ENCODE peak calls at places on chromosomes 1 and 21, in eight cellular contexts. F, V, A, K, O, L, W and G are unnamed samples.
A peak's percentile ranks its signal among the peaks of the same experiment; 100 is the strongest.

GRCh38 chr1:219492676-219493075 is 120.2 kb downstream of the ZC3H11B start:
- DNase-seq in L (no peak), F (no peak), O (no peak), A (no peak), V (no peak), K (no peak), W (no peak), G (peak; percentile 7)

GRCh38 chr1:19028110-19028509 is 71.6 kb upstream of the IFFO2 start:
- DNase-seq in L (no peak), A (no peak), V (no peak), K (no peak), F (no peak), O (no peak), W (no peak), G (no peak)

GRCh38 chr1:150706091-150706490 is 9.1 kb upstream of the GOLPH3L start:
- DNase-seq in K (no peak), O (no peak), L (no peak), W (no peak), V (no peak), A (no peak), F (no peak), G (no peak)

GRCh38 chr1:232600430-232601258 is 29.3 kb downstream of the SIPA1L2 start:
- DNase-seq in O (no peak), L (no peak), V (no peak), W (no peak), F (no peak), K (no peak), A (peak; percentile 16), G (no peak)

GRCh38 chr1:224498574-224499170 is 64.1 kb upstream of the WDR26 start:
- DNase-seq in K (peak; percentile 60), W (no peak), O (no peak), V (peak; percentile 44), A (no peak), L (no peak), F (peak; percentile 58), G (no peak)

GRCh38 chr1:182286761-182287160 is 104.8 kb downstream of the GLUL start:
- DNase-seq in F (no peak), V (no peak), L (no peak), K (no peak), A (no peak), W (no peak), O (no peak), G (no peak)

GRCh38 chr1:162230096-162230495 is 146.6 kb downstream of the SPATA46 start:
- DNase-seq in F (peak; percentile 33), O (peak; percentile 22), L (peak; percentile 9), A (no peak), K (peak; percentile 14), W (no peak), V (peak; percentile 38), G (no peak)

GRCh38 chr1:94258873-94259331 is 21.5 kb upstream of the ARHGAP29 start:
- DNase-seq in L (peak; percentile 48), V (no peak), W (peak; percentile 30), O (peak; percentile 26), A (peak; percentile 46), F (peak; percentile 73), K (peak; percentile 99), G (peak; percentile 78)

GRCh38 chr1:6512245-6512907 is 20.9 kb upstream of the PLEKHG5 start:
- DNase-seq in A (no peak), V (no peak), W (no peak), O (no peak), F (no peak), K (no peak), L (no peak), G (no peak)

GRCh38 chr1:42173961-42174715 is 9.6 kb upstream of the GUCA2A start:
- DNase-seq in L (no peak), A (no peak), K (peak; percentile 63), F (peak; percentile 22), V (no peak), O (no peak), W (no peak), G (no peak)

GRCh38 chr1:168613689-168614655 is 37.6 kb downstream of the XCL1 start:
- DNase-seq in W (peak; percentile 78), V (no peak), L (no peak), F (peak; percentile 11), O (no peak), A (no peak), K (peak; percentile 68), G (no peak)

GRCh38 chr1:168609133-168609715 is 32.8 kb downstream of the XCL1 start:
- DNase-seq in L (no peak), W (peak; percentile 76), V (no peak), K (peak; percentile 72), O (no peak), A (no peak), F (peak; percentile 54), G (no peak)

GRCh38 chr1:168607872-168608428 is 31.5 kb downstream of the XCL1 start:
- DNase-seq in V (no peak), A (no peak), O (no peak), F (no peak), W (no peak), L (no peak), K (no peak), G (no peak)

GRCh38 chr1:168613038-168613451 is 36.6 kb downstream of the XCL1 start:
- DNase-seq in W (peak; percentile 20), O (no peak), K (no peak), A (no peak), L (no peak), V (no peak), F (no peak), G (no peak)

DNA sequence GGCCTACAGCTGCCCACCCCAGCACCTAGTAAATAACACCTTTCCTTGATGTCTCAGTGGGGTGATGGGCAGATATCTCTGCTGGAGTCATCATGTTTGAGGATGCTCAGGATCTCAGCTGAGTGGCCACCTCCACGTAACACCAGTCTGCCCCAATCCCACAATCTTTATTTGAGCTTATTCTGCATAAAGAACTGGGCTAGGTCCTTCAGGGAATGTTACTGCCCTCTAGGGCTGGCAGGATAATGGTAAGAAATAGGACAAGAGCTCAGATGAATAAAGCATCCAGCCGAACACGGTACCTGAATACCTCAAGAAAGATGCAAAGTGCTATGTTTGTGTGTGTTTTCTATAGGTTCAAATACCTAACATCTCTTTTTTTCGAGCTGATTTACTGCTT is 33.7 kb downstream of the XCL1 start:
- DNase-seq in V (no peak), L (no peak), W (no peak), O (no peak), A (no peak), K (no peak), F (no peak), G (no peak)
- TF ChIP-seq CTCF in V (no peak), L (no peak), W (no peak), O (no peak), A (no peak), K (no peak), F (no peak), G (no peak)

DNA sequence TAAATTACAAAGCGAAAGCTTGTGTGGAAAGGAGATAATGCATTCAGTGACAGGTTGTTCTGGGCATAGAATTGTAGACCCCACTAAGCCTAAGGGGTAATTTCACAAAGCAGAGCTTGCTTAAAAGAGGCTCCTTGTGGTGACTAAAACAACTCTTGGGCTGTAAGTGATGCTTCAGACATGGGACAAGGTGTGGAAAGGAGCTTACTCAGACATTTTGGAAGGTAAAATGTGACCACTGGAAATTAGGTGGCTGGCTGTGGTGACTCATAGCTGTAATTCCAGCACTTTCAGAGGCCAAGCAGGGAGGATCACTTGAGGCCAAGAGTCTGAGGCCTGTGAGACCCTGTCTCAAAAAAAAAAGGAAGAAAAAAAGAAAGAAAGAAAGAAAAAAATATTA is 51.1 kb upstream of the LRRC8C start:
- DNase-seq in A (no peak), V (no peak), F (no peak), L (no peak), K (no peak), O (no peak), W (no peak), G (no peak)
- TF ChIP-seq CTCF in A (no peak), V (no peak), F (no peak), L (no peak), K (no peak), O (no peak), W (no peak), G (no peak)

GRCh38 chr21:16305686-16306085 is 575.9 kb downstream of the USP25 start:
- DNase-seq in O (no peak), F (peak; percentile 16), K (peak; percentile 67), L (no peak), W (peak; percentile 49), A (no peak), V (no peak), G (no peak)
- TF ChIP-seq CTCF in O (no peak), F (no peak), K (no peak), L (no peak), W (no peak), A (no peak), V (no peak), G (no peak)

GRCh38 chr1:3588395-3588794 is 22.9 kb downstream of the MEGF6 start:
- DNase-seq in L (no peak), O (no peak), K (no peak), W (no peak), A (no peak), F (no peak), V (no peak), G (no peak)

GRCh38 chr1:3585940-3586568 is 25.3 kb downstream of the MEGF6 start:
- DNase-seq in A (no peak), O (no peak), F (no peak), V (no peak), K (no peak), W (no peak), L (no peak), G (no peak)

GRCh38 chr1:3590145-3590768 is 21.1 kb downstream of the MEGF6 start:
- DNase-seq in K (no peak), L (no peak), V (no peak), A (no peak), O (no peak), W (no peak), F (peak; percentile 17), G (no peak)

GRCh38 chr1:3584915-3585314 is 26.4 kb downstream of the MEGF6 start:
- DNase-seq in A (no peak), V (no peak), K (no peak), W (no peak), L (no peak), O (no peak), F (no peak), G (no peak)

GRCh38 chr1:3587133-3587733 is 24.1 kb downstream of the MEGF6 start:
- DNase-seq in F (no peak), O (no peak), W (no peak), K (no peak), V (no peak), L (peak; percentile 45), A (no peak), G (no peak)
- TF ChIP-seq CTCF in F (no peak), O (no peak), W (no peak), K (no peak), V (no peak), L (no peak), A (no peak), G (no peak)

GRCh38 chr1:212878418-212878817 is 20.3 kb downstream of the FLVCR1 start:
- DNase-seq in A (no peak), F (no peak), O (no peak), V (no peak), K (no peak), L (no peak), W (no peak), G (no peak)
- TF ChIP-seq CTCF in A (no peak), F (no peak), O (no peak), V (no peak), K (no peak), L (no peak), W (no peak), G (no peak)

DNA sequence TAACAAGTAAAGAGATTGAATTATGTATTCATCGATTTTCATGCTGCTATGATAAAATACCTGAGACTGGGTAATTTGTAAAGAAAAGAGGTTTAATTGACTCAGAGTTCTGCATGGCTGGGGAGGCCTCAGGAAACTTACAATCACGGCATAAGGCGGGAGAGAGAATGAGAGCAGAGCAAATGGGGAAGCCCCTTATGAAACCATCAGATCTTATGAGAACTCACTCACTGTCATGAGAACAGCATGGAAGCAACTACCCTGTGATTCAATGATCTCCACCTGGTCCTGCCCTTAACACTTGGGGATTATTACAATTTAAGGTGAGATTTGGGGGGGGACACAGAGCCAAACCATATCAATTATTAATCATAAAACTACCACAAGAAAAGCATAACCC is 3.3 kb upstream of the GBP3 start:
- DNase-seq in F (no peak), V (no peak), K (no peak), W (no peak), A (no peak), O (no peak), L (no peak), G (no peak)
- TF ChIP-seq CTCF in F (no peak), V (no peak), K (no peak), W (no peak), A (no peak), O (no peak), L (no peak), G (no peak)